ENCODE peak calls at places on chromosome 12, in six cellular contexts. One of them, this sample, is unnamed.

GRCh38 chr12:42469355-42470006 is 120.1 kb downstream of the PRICKLE1 start:
- DNase-seq in choroid plexus epithelial cell: no peak
- DNase-seq in activated naive CD4-positive, alpha-beta T cell: no peak
- DNase-seq in IMR-90: no peak
- DNase-seq in putamen: no peak
- DNase-seq in A549: no peak
- DNase-seq in this sample: no peak

GRCh38 chr12:52792185-52793029 is 3.5 kb downstream of the KRT3 start:
- DNase-seq in choroid plexus epithelial cell: no peak
- DNase-seq in activated naive CD4-positive, alpha-beta T cell: no peak
- DNase-seq in IMR-90: no peak
- DNase-seq in putamen: no peak
- DNase-seq in A549: no peak
- DNase-seq in this sample: no peak

GRCh38 chr12:119681953-119682352 is 14.0 kb downstream of the PRKAB1 start:
- DNase-seq in choroid plexus epithelial cell: no peak
- DNase-seq in activated naive CD4-positive, alpha-beta T cell: no peak
- DNase-seq in IMR-90: no peak
- DNase-seq in putamen: no peak
- DNase-seq in A549: no peak
- DNase-seq in this sample: no peak

GRCh38 chr12:64269161-64269560 is 47.1 kb upstream of the KICS2 start:
- DNase-seq in choroid plexus epithelial cell: no peak
- DNase-seq in activated naive CD4-positive, alpha-beta T cell: no peak
- DNase-seq in IMR-90: no peak
- DNase-seq in putamen: no peak
- DNase-seq in A549: no peak
- DNase-seq in this sample: no peak

GRCh38 chr12:65956056-65956738 is 131.9 kb downstream of the HMGA2 start:
- DNase-seq in choroid plexus epithelial cell: no peak
- DNase-seq in activated naive CD4-positive, alpha-beta T cell: no peak
- DNase-seq in IMR-90: no peak
- DNase-seq in putamen: no peak
- DNase-seq in A549: no peak
- DNase-seq in this sample: no peak

GRCh38 chr12:68175566-68176033 is 16.1 kb upstream of the IFNG start:
- DNase-seq in choroid plexus epithelial cell: no peak
- DNase-seq in activated naive CD4-positive, alpha-beta T cell: peak; percentile 6
- DNase-seq in IMR-90: no peak
- DNase-seq in putamen: no peak
- DNase-seq in A549: no peak
- DNase-seq in this sample: no peak

GRCh38 chr12:113877608-113878007 is 88.5 kb downstream of the RBM19 start:
- DNase-seq in choroid plexus epithelial cell: no peak
- DNase-seq in activated naive CD4-positive, alpha-beta T cell: no peak
- DNase-seq in IMR-90: no peak
- DNase-seq in putamen: no peak
- DNase-seq in A549: no peak
- DNase-seq in this sample: no peak

GRCh38 chr12:4939418-4940023 is 29.8 kb downstream of the KCNA1 start:
- DNase-seq in choroid plexus epithelial cell: no peak
- DNase-seq in activated naive CD4-positive, alpha-beta T cell: no peak
- DNase-seq in IMR-90: no peak
- DNase-seq in putamen: peak; percentile 73
- DNase-seq in A549: no peak
- DNase-seq in this sample: no peak

GRCh38 chr12:121050725-121051124 is 11.7 kb upstream of the OASL start:
- DNase-seq in choroid plexus epithelial cell: peak; percentile 14
- DNase-seq in activated naive CD4-positive, alpha-beta T cell: no peak
- DNase-seq in IMR-90: peak; percentile 6
- DNase-seq in putamen: no peak
- DNase-seq in A549: no peak
- DNase-seq in this sample: no peak

GRCh38 chr12:4372653-4373052 is 6.9 kb downstream of the FGF23 start:
- DNase-seq in choroid plexus epithelial cell: no peak
- DNase-seq in activated naive CD4-positive, alpha-beta T cell: no peak
- DNase-seq in IMR-90: no peak
- DNase-seq in putamen: no peak
- DNase-seq in A549: no peak
- DNase-seq in this sample: no peak

GRCh38 chr12:32662665-32663064 is 16.4 kb upstream of the DNM1L start:
- DNase-seq in choroid plexus epithelial cell: no peak
- DNase-seq in activated naive CD4-positive, alpha-beta T cell: no peak
- DNase-seq in IMR-90: no peak
- DNase-seq in putamen: no peak
- DNase-seq in A549: no peak
- DNase-seq in this sample: no peak

GRCh38 chr12:71626098-71626497 is 37.5 kb downstream of the ZFC3H1 start:
- DNase-seq in choroid plexus epithelial cell: no peak
- DNase-seq in activated naive CD4-positive, alpha-beta T cell: no peak
- DNase-seq in IMR-90: no peak
- DNase-seq in putamen: no peak
- DNase-seq in A549: no peak
- DNase-seq in this sample: no peak

GRCh38 chr12:94875525-94875924 is 128.0 kb downstream of the NDUFA12 start:
- DNase-seq in choroid plexus epithelial cell: peak; percentile 51
- DNase-seq in activated naive CD4-positive, alpha-beta T cell: no peak
- DNase-seq in IMR-90: no peak
- DNase-seq in putamen: no peak
- DNase-seq in A549: peak; percentile 49
- DNase-seq in this sample: no peak

GRCh38 chr12:21656931-21657335 is 709 bp downstream of the LDHB start:
- DNase-seq in choroid plexus epithelial cell: peak; percentile 63
- DNase-seq in activated naive CD4-positive, alpha-beta T cell: peak; percentile 26
- DNase-seq in IMR-90: peak; percentile 50
- DNase-seq in putamen: peak; percentile 66
- DNase-seq in A549: peak; percentile 18
- DNase-seq in this sample: no peak

GRCh38 chr12:42446761-42447160 is 120.8 kb downstream of the PPHLN1 start:
- DNase-seq in choroid plexus epithelial cell: peak; percentile 28
- DNase-seq in activated naive CD4-positive, alpha-beta T cell: no peak
- DNase-seq in IMR-90: no peak
- DNase-seq in putamen: no peak
- DNase-seq in A549: no peak
- DNase-seq in this sample: no peak

GRCh38 chr12:112170376-112170775 is 45.0 kb downstream of the TRAFD1 start:
- DNase-seq in choroid plexus epithelial cell: peak; percentile 26
- DNase-seq in activated naive CD4-positive, alpha-beta T cell: no peak
- DNase-seq in IMR-90: no peak
- DNase-seq in putamen: no peak
- DNase-seq in A549: peak; percentile 49
- DNase-seq in this sample: no peak

GRCh38 chr12:91109148-91109564 is 2.1 kb downstream of the LUM start:
- DNase-seq in choroid plexus epithelial cell: peak; percentile 84
- DNase-seq in activated naive CD4-positive, alpha-beta T cell: peak; percentile 1
- DNase-seq in IMR-90: peak; percentile 80
- DNase-seq in putamen: peak; percentile 7
- DNase-seq in A549: no peak
- DNase-seq in this sample: no peak

GRCh38 chr12:64181504-64182291 is 40.4 kb downstream of the KICS2 start:
- DNase-seq in choroid plexus epithelial cell: peak; percentile 95
- DNase-seq in activated naive CD4-positive, alpha-beta T cell: no peak
- DNase-seq in IMR-90: peak; percentile 99
- DNase-seq in putamen: peak; percentile 79
- DNase-seq in A549: peak; percentile 69
- DNase-seq in this sample: peak; percentile 100

GRCh38 chr12:17818931-17819330 is 271.1 kb downstream of the RERGL start:
- DNase-seq in choroid plexus epithelial cell: no peak
- DNase-seq in activated naive CD4-positive, alpha-beta T cell: no peak
- DNase-seq in IMR-90: no peak
- DNase-seq in putamen: no peak
- DNase-seq in A549: no peak
- DNase-seq in this sample: no peak

GRCh38 chr12:53980448-53981388 is 4.2 kb upstream of the HOXC10 start:
- DNase-seq in choroid plexus epithelial cell: no peak
- DNase-seq in activated naive CD4-positive, alpha-beta T cell: no peak
- DNase-seq in IMR-90: no peak
- DNase-seq in putamen: no peak
- DNase-seq in A549: no peak
- DNase-seq in this sample: no peak

GRCh38 chr12:32379213-32379612 is 20.1 kb upstream of the FGD4 start:
- DNase-seq in choroid plexus epithelial cell: no peak
- DNase-seq in activated naive CD4-positive, alpha-beta T cell: no peak
- DNase-seq in IMR-90: no peak
- DNase-seq in putamen: no peak
- DNase-seq in A549: no peak
- DNase-seq in this sample: no peak

GRCh38 chr12:65565601-65566560 is 258.4 kb upstream of the HMGA2 start:
- DNase-seq in choroid plexus epithelial cell: peak; percentile 97
- DNase-seq in activated naive CD4-positive, alpha-beta T cell: no peak
- DNase-seq in IMR-90: peak; percentile 99
- DNase-seq in putamen: no peak
- DNase-seq in A549: no peak
- DNase-seq in this sample: no peak

GRCh38 chr12:116539905-116540482 is 19.2 kb upstream of the MAP1LC3B2 start:
- DNase-seq in choroid plexus epithelial cell: peak; percentile 71
- DNase-seq in activated naive CD4-positive, alpha-beta T cell: no peak
- DNase-seq in IMR-90: peak; percentile 72
- DNase-seq in putamen: no peak
- DNase-seq in A549: no peak
- DNase-seq in this sample: no peak

GRCh38 chr12:95248604-95249355 is 31.2 kb downstream of the VEZT start:
- DNase-seq in choroid plexus epithelial cell: peak; percentile 86
- DNase-seq in activated naive CD4-positive, alpha-beta T cell: no peak
- DNase-seq in IMR-90: peak; percentile 41
- DNase-seq in putamen: no peak
- DNase-seq in A549: no peak
- DNase-seq in this sample: no peak